ENCODE peak calls at places on chromosomes 13 and 19, in nine cellular contexts. K is ovary, H is sigmoid colon, E is H1, L is stomach, Q is suprapubic skin, B is tibial nerve, S is A549, P is HepG2. A is an unnamed sample.
A peak's percentile ranks its signal among the peaks of the same experiment; 100 is the strongest.

GRCh38 chr19:14021474-14021873 is 6.5 kb upstream of the RLN3 start:
- DNase-seq in B (no peak), H (no peak), Q (no peak), L (no peak), P (no peak), S (no peak), E (peak; percentile 58), K (no peak), A (no peak)

GRCh38 chr19:19537321-19538048 is 580 bp upstream of the CILP2 start:
- DNase-seq in Q (no peak), E (no peak), P (no peak), L (no peak), H (no peak), K (no peak), B (no peak), S (no peak), A (no peak)

GRCh38 chr19:55289117-55289796 is 5.5 kb downstream of the BRSK1 start:
- DNase-seq in K (no peak), B (no peak), P (no peak), L (no peak), S (no peak), Q (no peak), H (no peak), E (no peak), A (no peak)

GRCh38 chr13:20161275-20161950 is 561 bp upstream of the GJA3 start:
- DNase-seq in S (no peak), E (peak; percentile 61), B (no peak), H (no peak), L (no peak), P (no peak), Q (no peak), K (no peak), A (peak; percentile 39)

GRCh38 chr13:49356224-49356623 is 87.6 kb downstream of the CAB39L start:
- DNase-seq in K (no peak), H (no peak), P (no peak), S (no peak), L (no peak), B (no peak), E (no peak), Q (no peak), A (no peak)

GRCh38 chr19:48565090-48565489 is 13.1 kb downstream of the SULT2B1 start:
- DNase-seq in S (peak; percentile 71), Q (no peak), L (no peak), B (no peak), P (peak; percentile 88), H (no peak), E (no peak), K (no peak), A (no peak)

GRCh38 chr13:65499251-65499650 is 1730.9 kb downstream of the PCDH9 start:
- DNase-seq in S (no peak), E (no peak), B (no peak), L (no peak), P (no peak), K (no peak), H (no peak), Q (no peak), A (no peak)

GRCh38 chr19:38736036-38736412 is 8.2 kb downstream of the CAPN12 start:
- DNase-seq in S (peak; percentile 80), Q (no peak), B (no peak), K (peak; percentile 64), L (peak; percentile 64), P (no peak), H (peak; percentile 76), E (peak; percentile 77), A (peak; percentile 69)

GRCh38 chr19:48059331-48059730 is 15.5 kb upstream of the CABP5 start:
- DNase-seq in H (peak; percentile 5), P (peak; percentile 7), K (no peak), E (no peak), Q (no peak), S (no peak), B (no peak), L (no peak), A (no peak)

GRCh38 chr19:35045667-35046300 is 4.3 kb downstream of the HPN start:
- DNase-seq in H (no peak), P (no peak), B (no peak), E (no peak), Q (no peak), S (peak; percentile 95), L (no peak), K (peak; percentile 18), A (no peak)

GRCh38 chr13:59416561-59416960 is 747.2 kb downstream of the DIAPH3 start:
- DNase-seq in S (no peak), Q (no peak), P (no peak), E (no peak), L (no peak), K (no peak), B (no peak), H (no peak), A (no peak)

GRCh38 chr13:95644611-95645052 is at the start of gene DZIP1:
- DNase-seq in L (peak; percentile 41), K (peak; percentile 90), B (peak; percentile 47), S (peak; percentile 52), Q (peak; percentile 79), E (no peak), P (peak; percentile 75), H (peak; percentile 94), A (peak; percentile 65)

GRCh38 chr13:81051873-81052272 is 710.9 kb upstream of the SPRY2 start:
- DNase-seq in L (no peak), K (no peak), P (no peak), H (no peak), B (no peak), S (no peak), E (no peak), Q (no peak), A (no peak)

GRCh38 chr19:31497709-31498108 is 148.5 kb upstream of the TSHZ3 start:
- DNase-seq in E (no peak), L (no peak), B (no peak), P (no peak), Q (peak; percentile 30), S (no peak), K (no peak), H (no peak), A (no peak)

GRCh38 chr19:29381353-29382203 is 144.2 kb upstream of the VSTM2B start:
- DNase-seq in E (peak; percentile 31), Q (peak; percentile 13), S (no peak), B (no peak), L (no peak), P (no peak), K (peak; percentile 2), H (peak; percentile 21), A (no peak)

GRCh38 chr19:29383696-29384095 is 142.1 kb upstream of the VSTM2B start:
- DNase-seq in B (no peak), Q (no peak), K (no peak), S (no peak), L (no peak), H (peak; percentile 26), P (no peak), E (no peak), A (no peak)

GRCh38 chr19:29385191-29385795 is 140.5 kb upstream of the VSTM2B start:
- DNase-seq in K (peak; percentile 30), H (peak; percentile 61), Q (peak; percentile 30), P (no peak), L (no peak), E (no peak), S (no peak), B (no peak), A (no peak)

GRCh38 chr19:29387586-29387985 is 138.2 kb upstream of the VSTM2B start:
- DNase-seq in H (no peak), P (no peak), Q (no peak), L (no peak), K (no peak), B (no peak), S (no peak), E (no peak), A (no peak)

DNA sequence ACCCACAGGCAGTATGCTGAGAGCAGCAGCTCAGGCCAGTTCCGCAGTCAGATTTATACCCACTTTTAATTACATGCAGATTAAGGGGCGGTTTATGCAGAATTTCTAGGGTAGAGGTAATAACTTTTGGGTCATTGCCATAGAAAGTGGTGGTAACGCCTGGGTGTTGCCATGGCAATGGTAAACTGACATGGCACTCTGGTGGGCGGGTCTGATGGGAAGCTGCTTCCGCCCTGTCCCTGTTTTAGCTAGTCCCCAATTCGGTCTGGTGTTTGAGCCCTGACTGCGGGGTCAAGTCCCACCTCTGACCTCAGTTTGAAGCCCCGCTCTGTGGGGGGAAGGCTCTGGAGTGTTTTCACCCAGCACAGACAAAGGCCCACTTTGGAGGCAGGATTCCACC is 141.1 kb upstream of the VSTM2B start:
- DNase-seq in L (no peak), H (peak; percentile 29), P (no peak), S (no peak), E (no peak), B (no peak), Q (peak; percentile 37), K (peak; percentile 2), A (no peak)
- TF ChIP-seq EP300 in L (no peak), H (no peak), P (no peak), S (no peak), E (no peak), B (no peak), Q (no peak), K (no peak), A (no peak)

GRCh38 chr19:50377051-50377441 is 789 bp downstream of the NR1H2 start:
- DNase-seq in L (peak; percentile 53), H (peak; percentile 67), B (no peak), K (peak; percentile 70), S (peak; percentile 55), Q (peak; percentile 84), P (peak; percentile 12), E (peak; percentile 83), A (peak; percentile 55)
- TF ChIP-seq EP300 in L (no peak), H (no peak), B (no peak), K (no peak), S (no peak), Q (no peak), P (no peak), E (no peak), A (no peak)

DNA sequence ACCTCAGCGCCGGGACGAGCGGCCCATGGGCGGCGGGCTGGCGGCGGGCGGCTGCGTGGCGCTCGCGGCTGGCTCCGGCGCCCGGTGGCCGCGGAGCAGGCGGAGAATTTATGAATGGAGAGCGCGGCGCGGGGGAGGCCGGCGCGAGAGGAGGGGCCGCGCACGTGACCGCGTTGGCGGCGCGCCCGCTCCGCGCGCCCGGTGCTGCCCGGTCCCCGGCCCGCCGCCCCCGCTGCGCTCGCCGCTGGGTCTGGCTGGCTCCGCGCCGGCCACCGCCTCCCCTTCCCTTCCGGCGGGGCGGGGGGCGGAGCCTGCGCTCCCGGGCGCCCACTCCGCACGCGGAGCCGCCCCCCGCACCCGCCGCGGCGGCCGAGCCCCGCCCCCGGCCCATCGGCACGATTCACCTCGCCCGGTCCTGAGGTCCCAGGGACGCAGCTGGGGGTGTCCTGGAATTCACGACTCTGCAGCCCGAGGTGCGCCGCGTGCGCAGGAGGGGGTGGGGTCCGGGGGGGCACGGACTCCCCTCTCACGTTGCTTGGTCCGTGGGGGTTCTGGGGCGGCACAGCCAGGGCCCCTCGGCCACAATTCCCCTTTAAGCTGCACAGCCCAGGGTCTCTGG is at the start of gene CBARP:
- DNase-seq in E (peak; percentile 61), K (peak; percentile 76), Q (no peak), P (no peak), S (no peak), L (no peak), H (peak; percentile 72), B (no peak), A (no peak)
- TF ChIP-seq EP300 in E (no peak), K (no peak), Q (no peak), P (no peak), S (no peak), L (no peak), H (no peak), B (no peak), A (no peak)

DNA sequence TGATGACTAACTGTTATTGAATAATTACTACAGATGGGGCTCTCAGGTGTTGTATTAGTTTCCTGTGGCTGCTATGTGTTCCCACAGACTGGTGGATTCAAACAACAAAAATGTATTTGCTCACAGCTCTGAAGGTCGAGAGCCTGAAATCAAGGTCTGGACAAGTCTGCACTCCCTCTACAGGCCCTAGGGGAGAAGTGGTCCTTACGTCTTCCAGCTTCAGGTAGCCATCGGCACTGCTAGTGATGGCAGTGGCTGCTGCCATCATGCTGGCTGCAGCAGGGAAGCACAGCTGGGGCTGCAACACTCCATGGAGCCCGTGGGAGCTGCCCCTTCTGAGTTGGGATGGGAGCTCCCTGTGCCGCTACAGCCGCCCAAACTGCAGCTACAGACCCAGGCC is 1.9 kb downstream of the TEX26 start:
- DNase-seq in B (no peak), P (peak; percentile 30), H (no peak), K (no peak), L (no peak), S (no peak), E (no peak), Q (no peak), A (no peak)
- TF ChIP-seq EP300 in B (no peak), P (no peak), H (no peak), K (no peak), L (no peak), S (no peak), E (no peak), Q (no peak), A (no peak)

A was measured in transverse colon.